ENCODE peak calls at places on chromosomes 12 and 14, in eight cellular contexts. One of them, this sample, is unnamed.
A peak's percentile ranks its signal among the peaks of the same experiment; 100 is the strongest.

GRCh38 chr12:75548879-75549278 is 37.5 kb upstream of the KRR1 start:
- DNase-seq in transverse colon: no peak
- DNase-seq in endothelial cell of umbilical vein: no peak
- DNase-seq in spleen: no peak
- DNase-seq in GM12878: no peak
- DNase-seq in stomach: no peak
- DNase-seq in suprapubic skin: no peak
- DNase-seq in K562: no peak
- DNase-seq in this sample: no peak

GRCh38 chr12:47949441-47950341 is 13.7 kb upstream of the TMEM106C start:
- DNase-seq in transverse colon: peak; percentile 88
- DNase-seq in endothelial cell of umbilical vein: peak; percentile 66
- DNase-seq in spleen: peak; percentile 88
- DNase-seq in GM12878: no peak
- DNase-seq in stomach: peak; percentile 80
- DNase-seq in suprapubic skin: peak; percentile 92
- DNase-seq in K562: peak; percentile 84
- DNase-seq in this sample: peak; percentile 86

GRCh38 chr12:50024804-50025186 is 499 bp downstream of the RACGAP1 start:
- DNase-seq in transverse colon: no peak
- DNase-seq in endothelial cell of umbilical vein: peak; percentile 23
- DNase-seq in spleen: no peak
- DNase-seq in GM12878: no peak
- DNase-seq in stomach: no peak
- DNase-seq in suprapubic skin: no peak
- DNase-seq in K562: peak; percentile 52
- DNase-seq in this sample: no peak

GRCh38 chr14:65259000-65259399 is 153.5 kb upstream of the FUT8 start:
- DNase-seq in transverse colon: no peak
- DNase-seq in endothelial cell of umbilical vein: peak; percentile 36
- DNase-seq in spleen: no peak
- DNase-seq in GM12878: no peak
- DNase-seq in stomach: no peak
- DNase-seq in suprapubic skin: no peak
- DNase-seq in K562: no peak
- DNase-seq in this sample: no peak

GRCh38 chr14:51430600-51430999 is 190.6 kb downstream of the TMX1 start:
- DNase-seq in transverse colon: no peak
- DNase-seq in endothelial cell of umbilical vein: no peak
- DNase-seq in spleen: no peak
- DNase-seq in GM12878: no peak
- DNase-seq in stomach: no peak
- DNase-seq in suprapubic skin: no peak
- DNase-seq in K562: no peak
- DNase-seq in this sample: no peak

GRCh38 chr14:102234331-102235264 is 70.4 kb downstream of the MOK start:
- DNase-seq in transverse colon: no peak
- DNase-seq in endothelial cell of umbilical vein: no peak
- DNase-seq in spleen: peak; percentile 41
- DNase-seq in GM12878: no peak
- DNase-seq in stomach: no peak
- DNase-seq in suprapubic skin: no peak
- DNase-seq in K562: peak; percentile 21
- DNase-seq in this sample: no peak

GRCh38 chr14:56817396-56817921 is 7.2 kb upstream of the OTX2 start:
- DNase-seq in transverse colon: no peak
- DNase-seq in endothelial cell of umbilical vein: no peak
- DNase-seq in spleen: no peak
- DNase-seq in GM12878: no peak
- DNase-seq in stomach: no peak
- DNase-seq in suprapubic skin: no peak
- DNase-seq in K562: no peak
- DNase-seq in this sample: no peak

GRCh38 chr12:118063567-118064391 is 2.8 kb upstream of the WSB2 start:
- DNase-seq in transverse colon: no peak
- DNase-seq in endothelial cell of umbilical vein: peak; percentile 4
- DNase-seq in spleen: no peak
- DNase-seq in GM12878: no peak
- DNase-seq in stomach: no peak
- DNase-seq in suprapubic skin: no peak
- DNase-seq in K562: no peak
- DNase-seq in this sample: no peak

GRCh38 chr12:48165089-48166031 is 8.0 kb upstream of the ASB8 start:
- DNase-seq in transverse colon: no peak
- DNase-seq in endothelial cell of umbilical vein: peak; percentile 67
- DNase-seq in spleen: no peak
- DNase-seq in GM12878: peak; percentile 45
- DNase-seq in stomach: no peak
- DNase-seq in suprapubic skin: no peak
- DNase-seq in K562: peak; percentile 77
- DNase-seq in this sample: no peak

DNA sequence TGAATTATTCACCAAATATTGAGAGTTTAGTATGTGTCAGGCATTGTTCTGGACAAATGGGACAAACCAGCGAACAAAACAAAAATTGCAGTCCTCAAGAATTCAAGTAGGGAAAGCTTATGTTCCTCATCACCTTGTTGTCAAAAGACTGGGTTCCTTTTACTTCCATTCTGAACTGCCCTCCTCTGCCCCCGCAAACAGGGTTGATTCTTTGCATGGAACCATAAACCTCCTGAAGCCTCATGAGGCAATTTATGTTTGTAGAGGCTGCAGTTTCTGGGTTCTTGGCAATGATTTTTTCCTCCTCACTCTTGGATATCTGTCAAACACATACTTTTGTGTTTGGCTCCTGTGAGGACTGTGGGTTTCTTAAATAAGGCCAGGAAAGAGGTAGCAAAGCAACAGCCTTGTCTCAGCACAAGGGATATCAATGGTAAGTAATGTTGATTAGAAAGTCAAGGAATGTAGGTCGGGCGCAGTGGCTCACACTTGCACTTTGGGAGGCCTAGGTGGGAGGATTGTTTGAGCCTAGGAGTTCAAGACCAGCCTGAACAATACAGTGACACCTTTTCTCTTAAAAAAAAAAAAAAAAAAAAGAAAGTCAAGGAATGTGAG is 13.9 kb downstream of the COPZ1 start:
- DNase-seq in transverse colon: no peak
- DNase-seq in endothelial cell of umbilical vein: no peak
- DNase-seq in spleen: no peak
- DNase-seq in GM12878: no peak
- DNase-seq in stomach: no peak
- DNase-seq in suprapubic skin: no peak
- DNase-seq in K562: no peak
- DNase-seq in this sample: no peak
- H3K27me3 ChIP-seq in transverse colon: no peaks in the 10 kb centered on the region
- H3K27me3 ChIP-seq in endothelial cell of umbilical vein: no peaks in the 10 kb centered on the region
- H3K27me3 ChIP-seq in spleen: no peaks in the 10 kb centered on the region
- H3K27me3 ChIP-seq in GM12878: no peaks in the 10 kb centered on the region
- H3K27me3 ChIP-seq in stomach: no peaks in the 10 kb centered on the region
- H3K27me3 ChIP-seq in suprapubic skin: no peaks in the 10 kb centered on the region
- H3K27me3 ChIP-seq in K562: no peaks in the 10 kb centered on the region
- H3K27me3 ChIP-seq in this sample: no peaks in the 10 kb centered on the region

DNA sequence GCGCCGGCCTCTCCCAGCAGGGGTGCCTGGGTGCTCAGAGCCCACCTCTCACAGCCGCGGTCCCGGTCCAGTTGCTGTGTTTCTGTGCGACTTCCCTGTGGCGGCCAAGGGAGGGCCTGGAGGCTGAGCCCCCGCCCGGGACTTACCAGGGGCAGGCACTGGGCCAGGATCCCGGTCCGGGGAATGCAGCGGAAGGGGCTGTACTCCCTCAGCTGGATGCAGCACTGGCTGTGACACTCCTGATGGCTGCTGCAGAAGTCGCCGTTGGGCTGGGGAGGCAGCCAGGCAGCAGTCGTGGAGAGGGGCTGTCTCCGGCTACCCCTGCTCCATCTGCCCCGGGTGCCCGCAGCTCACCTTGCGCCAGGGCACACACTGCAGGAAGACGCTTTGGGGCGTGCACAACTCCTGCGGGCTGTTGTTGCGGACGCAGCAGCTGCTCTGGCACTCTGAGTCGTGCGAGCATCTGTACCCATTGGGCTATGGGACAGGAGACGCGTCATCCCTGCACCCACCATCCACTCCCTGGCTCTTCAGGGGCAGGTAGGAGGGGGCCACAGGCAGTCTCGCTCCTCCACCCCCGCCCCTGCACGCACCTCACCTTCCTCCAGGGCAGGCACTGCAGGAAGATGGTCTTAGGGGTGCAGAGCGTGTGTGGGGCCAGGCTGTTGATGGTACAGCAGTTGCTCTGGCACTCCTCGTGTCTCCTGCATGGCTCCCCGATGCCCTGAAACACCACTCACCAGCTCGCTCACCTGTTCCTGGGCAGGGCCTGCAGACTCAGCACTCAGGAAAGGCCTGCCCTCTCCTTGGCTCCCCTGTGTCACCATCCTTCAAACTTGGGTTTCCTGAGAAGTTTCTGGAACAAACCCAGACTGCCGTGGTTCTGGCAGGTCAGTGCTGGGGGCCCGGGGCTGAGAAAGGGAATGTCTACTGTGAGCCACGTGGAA is 6.0 kb downstream of the LRCOL1 start:
- DNase-seq in transverse colon: no peak
- DNase-seq in endothelial cell of umbilical vein: peak; percentile 62
- DNase-seq in spleen: peak; percentile 55
- DNase-seq in GM12878: no peak
- DNase-seq in stomach: no peak
- DNase-seq in suprapubic skin: no peak
- DNase-seq in K562: no peak
- DNase-seq in this sample: no peak
- TF ChIP-seq POLR2AphosphoS5 in transverse colon: no peak
- TF ChIP-seq POLR2AphosphoS5 in endothelial cell of umbilical vein: no peak
- TF ChIP-seq POLR2AphosphoS5 in spleen: peak; percentile 35
- TF ChIP-seq POLR2AphosphoS5 in GM12878: no peak
- TF ChIP-seq POLR2AphosphoS5 in stomach: no peak
- TF ChIP-seq POLR2AphosphoS5 in suprapubic skin: no peak
- TF ChIP-seq POLR2AphosphoS5 in K562: no peak
- TF ChIP-seq POLR2AphosphoS5 in this sample: no peak

GRCh38 chr12:107760817-107761501 is at the start of gene PRDM4:
- DNase-seq in transverse colon: peak; percentile 95
- DNase-seq in endothelial cell of umbilical vein: peak; percentile 96
- DNase-seq in spleen: peak; percentile 98
- DNase-seq in GM12878: peak; percentile 65
- DNase-seq in stomach: peak; percentile 95
- DNase-seq in suprapubic skin: peak; percentile 93
- DNase-seq in K562: peak; percentile 94
- DNase-seq in this sample: peak; percentile 97
- TF ChIP-seq POLR2A in transverse colon: peak; percentile 90
- TF ChIP-seq POLR2A in endothelial cell of umbilical vein: peak; percentile 85
- TF ChIP-seq POLR2A in spleen: peak; percentile 84
- TF ChIP-seq POLR2A in GM12878: peak; percentile 89
- TF ChIP-seq POLR2A in stomach: no peak
- TF ChIP-seq POLR2A in suprapubic skin: peak; percentile 91
- TF ChIP-seq POLR2A in K562: peak; percentile 70
- TF ChIP-seq POLR2A in this sample: peak; percentile 46

DNA sequence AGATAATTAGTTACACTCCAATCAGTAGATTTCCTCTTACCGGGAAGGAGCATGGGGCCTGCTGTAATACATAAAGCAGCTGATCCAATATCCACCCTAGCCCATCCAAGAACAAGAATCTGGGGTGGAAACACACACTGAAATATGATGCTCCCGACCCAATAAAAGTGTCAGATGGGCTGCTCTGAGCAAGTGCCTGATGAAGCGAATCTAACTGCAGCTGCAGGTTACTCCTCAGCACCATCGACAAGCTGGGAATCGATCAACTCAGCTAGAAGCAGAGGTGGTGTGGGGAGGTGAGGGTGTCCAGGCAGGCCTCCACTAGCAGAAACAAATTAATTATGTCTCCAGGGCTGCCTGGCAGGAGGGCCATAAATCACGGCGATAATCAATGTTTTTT is 64.0 kb upstream of the WSCD2 start:
- DNase-seq in transverse colon: no peak
- DNase-seq in endothelial cell of umbilical vein: no peak
- DNase-seq in spleen: no peak
- DNase-seq in GM12878: no peak
- DNase-seq in stomach: no peak
- DNase-seq in suprapubic skin: no peak
- DNase-seq in K562: no peak
- DNase-seq in this sample: no peak
- H3K27me3 ChIP-seq in transverse colon: no peaks in the 10 kb centered on the region
- H3K27me3 ChIP-seq in endothelial cell of umbilical vein: no peaks in the 10 kb centered on the region
- H3K27me3 ChIP-seq in spleen: no peaks in the 10 kb centered on the region
- H3K27me3 ChIP-seq in GM12878: no peaks in the 10 kb centered on the region
- H3K27me3 ChIP-seq in stomach: peaks cover 18% of the 10 kb centered on the region
- H3K27me3 ChIP-seq in suprapubic skin: peaks cover 30% of the 10 kb centered on the region
- H3K27me3 ChIP-seq in K562: peaks cover 11% of the 10 kb centered on the region
- H3K27me3 ChIP-seq in this sample: no peaks in the 10 kb centered on the region

GRCh38 chr12:124236651-124237050 is 58.2 kb upstream of the RFLNA start:
- DNase-seq in transverse colon: peak; percentile 37
- DNase-seq in endothelial cell of umbilical vein: peak; percentile 82
- DNase-seq in spleen: no peak
- DNase-seq in GM12878: no peak
- DNase-seq in stomach: no peak
- DNase-seq in suprapubic skin: no peak
- DNase-seq in K562: no peak
- DNase-seq in this sample: no peak
- TF ChIP-seq POLR2AphosphoS5 in transverse colon: no peak
- TF ChIP-seq POLR2AphosphoS5 in endothelial cell of umbilical vein: peak; percentile 83
- TF ChIP-seq POLR2AphosphoS5 in spleen: no peak
- TF ChIP-seq POLR2AphosphoS5 in GM12878: no peak
- TF ChIP-seq POLR2AphosphoS5 in stomach: no peak
- TF ChIP-seq POLR2AphosphoS5 in suprapubic skin: no peak
- TF ChIP-seq POLR2AphosphoS5 in K562: no peak
- TF ChIP-seq POLR2AphosphoS5 in this sample: no peak

GRCh38 chr12:117038023-117038680 is 61.1 kb downstream of the TESC start:
- DNase-seq in transverse colon: no peak
- DNase-seq in endothelial cell of umbilical vein: no peak
- DNase-seq in spleen: peak; percentile 56
- DNase-seq in GM12878: no peak
- DNase-seq in stomach: no peak
- DNase-seq in suprapubic skin: no peak
- DNase-seq in K562: no peak
- DNase-seq in this sample: peak; percentile 64
- TF ChIP-seq POLR2A in transverse colon: no peak
- TF ChIP-seq POLR2A in endothelial cell of umbilical vein: no peak
- TF ChIP-seq POLR2A in spleen: no peak
- TF ChIP-seq POLR2A in GM12878: no peak
- TF ChIP-seq POLR2A in stomach: no peak
- TF ChIP-seq POLR2A in suprapubic skin: no peak
- TF ChIP-seq POLR2A in K562: no peak
- TF ChIP-seq POLR2A in this sample: no peak

GRCh38 chr12:53967451-53968059 is 5.4 kb upstream of the HOXC11 start:
- DNase-seq in transverse colon: no peak
- DNase-seq in endothelial cell of umbilical vein: no peak
- DNase-seq in spleen: no peak
- DNase-seq in GM12878: no peak
- DNase-seq in stomach: no peak
- DNase-seq in suprapubic skin: no peak
- DNase-seq in K562: no peak
- DNase-seq in this sample: no peak
- H3K27me3 ChIP-seq in transverse colon: peaks cover 100% of the 10 kb centered on the region
- H3K27me3 ChIP-seq in endothelial cell of umbilical vein: peaks cover 100% of the 10 kb centered on the region
- H3K27me3 ChIP-seq in spleen: peaks cover 12% of the 10 kb centered on the region
- H3K27me3 ChIP-seq in GM12878: peaks cover 57% of the 10 kb centered on the region
- H3K27me3 ChIP-seq in stomach: peaks cover 100% of the 10 kb centered on the region
- H3K27me3 ChIP-seq in suprapubic skin: peaks cover 84% of the 10 kb centered on the region
- H3K27me3 ChIP-seq in K562: peaks cover 87% of the 10 kb centered on the region
- H3K27me3 ChIP-seq in this sample: peaks cover 95% of the 10 kb centered on the region

GRCh38 chr12:111387747-111388365 is 17.9 kb upstream of the SH2B3 start:
- DNase-seq in transverse colon: no peak
- DNase-seq in endothelial cell of umbilical vein: no peak
- DNase-seq in spleen: no peak
- DNase-seq in GM12878: no peak
- DNase-seq in stomach: no peak
- DNase-seq in suprapubic skin: no peak
- DNase-seq in K562: no peak
- DNase-seq in this sample: no peak
- TF ChIP-seq POLR2AphosphoS5 in transverse colon: no peak
- TF ChIP-seq POLR2AphosphoS5 in endothelial cell of umbilical vein: no peak
- TF ChIP-seq POLR2AphosphoS5 in spleen: no peak
- TF ChIP-seq POLR2AphosphoS5 in GM12878: no peak
- TF ChIP-seq POLR2AphosphoS5 in stomach: no peak
- TF ChIP-seq POLR2AphosphoS5 in suprapubic skin: no peak
- TF ChIP-seq POLR2AphosphoS5 in K562: no peak
- TF ChIP-seq POLR2AphosphoS5 in this sample: no peak

This sample was measured in sigmoid colon.